ENCODE peak calls at places on chromosomes 13 and 19, in ten cellular contexts. V is fibroblast of mammary gland; I is AG04450; Y is MCF 10A; E is neural progenitor cell; Z is AG09319; D is heart right ventricle; G is CD4-positive, alpha-beta T cell; T is HFFc6; R is fibroblast of lung. A is an unnamed sample.
A peak's percentile ranks its signal among the peaks of the same experiment; 100 is the strongest.

GRCh38 chr19:607301-608154 is 17.8 kb downstream of the HCN2 start:
- DNase-seq in Y (no peak), R (no peak), E (no peak), G (no peak), Z (no peak), D (no peak), I (no peak), T (no peak), V (no peak), A (no peak)

GRCh38 chr19:6362024-6362344 is 653 bp downstream of the CLPP start:
- DNase-seq in V (no peak), D (no peak), I (no peak), E (no peak), G (no peak), R (peak; percentile 11), Y (no peak), Z (no peak), T (no peak), A (no peak)

GRCh38 chr19:31214086-31214485 is 135.2 kb downstream of the TSHZ3 start:
- DNase-seq in R (peak; percentile 100), Y (peak; percentile 98), E (no peak), D (peak; percentile 20), I (peak; percentile 98), T (peak; percentile 98), G (peak; percentile 72), Z (peak; percentile 94), V (peak; percentile 99), A (no peak)

GRCh38 chr19:31317542-31317941 is 31.7 kb downstream of the TSHZ3 start:
- DNase-seq in R (no peak), D (no peak), Z (no peak), V (peak; percentile 28), T (no peak), G (no peak), Y (no peak), I (no peak), E (no peak), A (no peak)

GRCh38 chr13:109836629-109837607 is 50.5 kb upstream of the IRS2 start:
- DNase-seq in E (no peak), I (no peak), G (no peak), D (no peak), Y (no peak), Z (no peak), R (no peak), V (no peak), T (no peak), A (peak; percentile 12)

GRCh38 chr13:45510671-45511070 is 45.9 kb downstream of the COG3 start:
- DNase-seq in Z (no peak), R (no peak), Y (no peak), I (no peak), D (no peak), V (no peak), T (no peak), G (no peak), E (peak; percentile 75), A (no peak)

GRCh38 chr19:18329035-18329376 is 6.1 kb upstream of the LSM4 start:
- DNase-seq in T (no peak), V (no peak), Z (no peak), I (no peak), G (no peak), Y (no peak), E (no peak), R (no peak), D (no peak), A (no peak)

GRCh38 chr19:38731654-38732301 is 12.5 kb downstream of the CAPN12 start:
- DNase-seq in E (no peak), V (no peak), G (no peak), D (no peak), I (no peak), Z (no peak), R (no peak), Y (no peak), T (no peak), A (peak; percentile 59)

GRCh38 chr13:27599845-27600553 is 20.3 kb downstream of the LNX2 start:
- DNase-seq in D (no peak), V (peak; percentile 60), T (peak; percentile 83), I (no peak), Z (no peak), R (peak; percentile 86), Y (peak; percentile 59), G (no peak), E (no peak), A (peak; percentile 33)

GRCh38 chr13:97433727-97434416 is at the start of gene RAP2A:
- DNase-seq in G (peak; percentile 87), Y (peak; percentile 93), E (peak; percentile 97), V (peak; percentile 86), I (peak; percentile 84), T (peak; percentile 84), R (peak; percentile 88), Z (peak; percentile 84), D (peak; percentile 92), A (peak; percentile 69)
- TF ChIP-seq CTCF in G (no peak), Y (no peak), E (no peak), V (no peak), I (no peak), T (no peak), R (no peak), Z (no peak), D (peak; percentile 20), A (no peak)

GRCh38 chr19:11227201-11227886 is 12.1 kb upstream of the ANGPTL8 start:
- DNase-seq in D (no peak), V (no peak), E (peak; percentile 28), I (no peak), Z (no peak), R (no peak), Y (no peak), G (no peak), T (no peak), A (peak; percentile 19)
- TF ChIP-seq CTCF in D (no peak), V (no peak), E (peak; percentile 38), I (no peak), Z (no peak), R (no peak), Y (no peak), G (no peak), T (peak; percentile 55), A (no peak)

DNA sequence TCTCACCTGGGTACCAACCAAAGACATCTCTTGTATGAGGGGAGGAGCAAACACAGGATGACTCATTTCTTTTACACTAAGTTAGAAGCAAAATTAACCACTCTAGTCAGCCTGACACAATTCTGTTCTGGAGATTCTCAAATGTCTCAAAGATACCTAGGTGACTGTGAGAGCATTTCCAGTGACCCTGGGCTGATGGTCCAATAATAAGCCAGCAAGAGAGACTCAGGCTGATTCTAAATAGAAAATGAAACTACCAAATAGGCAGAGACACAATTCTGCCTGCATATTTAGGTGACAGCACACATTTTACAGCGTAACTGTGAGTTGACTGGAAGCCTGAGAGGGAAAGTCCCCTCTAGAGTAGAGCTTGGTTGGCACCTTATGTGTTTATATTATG is 16.3 kb downstream of the ZNF91 start:
- DNase-seq in Z (no peak), T (no peak), V (no peak), E (no peak), G (no peak), Y (no peak), D (no peak), R (peak; percentile 2), I (no peak), A (no peak)
- TF ChIP-seq CTCF in Z (no peak), T (no peak), V (no peak), E (no peak), G (no peak), Y (no peak), D (no peak), R (no peak), I (no peak), A (no peak)

GRCh38 chr13:113618455-113618854 is 33.9 kb downstream of the TFDP1 start:
- DNase-seq in E (no peak), T (no peak), G (no peak), D (no peak), I (no peak), Y (no peak), V (no peak), Z (no peak), R (no peak), A (no peak)
- TF ChIP-seq CTCF in E (no peak), T (no peak), G (no peak), D (no peak), I (no peak), Y (no peak), V (no peak), Z (no peak), R (no peak), A (no peak)

GRCh38 chr19:49591731-49592485 is 926 bp downstream of the PRR12 start:
- DNase-seq in Z (no peak), G (peak; percentile 47), D (peak; percentile 46), R (peak; percentile 49), E (peak; percentile 71), V (peak; percentile 37), T (peak; percentile 44), I (no peak), Y (peak; percentile 65), A (peak; percentile 52)

GRCh38 chr19:49589391-49589790 is 1.6 kb upstream of the PRR12 start:
- DNase-seq in G (no peak), Y (no peak), V (no peak), Z (no peak), R (no peak), T (no peak), E (no peak), D (no peak), I (no peak), A (no peak)

GRCh38 chr19:49588370-49589122 is 2.4 kb upstream of the PRR12 start:
- DNase-seq in T (no peak), V (no peak), I (no peak), Y (no peak), R (no peak), Z (no peak), D (no peak), G (no peak), E (no peak), A (no peak)

GRCh38 chr19:49590971-49591730 is at the start of gene PRR12:
- DNase-seq in D (peak; percentile 68), R (peak; percentile 63), Z (no peak), I (peak; percentile 32), Y (peak; percentile 73), V (peak; percentile 65), T (peak; percentile 31), G (peak; percentile 67), E (peak; percentile 88), A (peak; percentile 70)

DNA sequence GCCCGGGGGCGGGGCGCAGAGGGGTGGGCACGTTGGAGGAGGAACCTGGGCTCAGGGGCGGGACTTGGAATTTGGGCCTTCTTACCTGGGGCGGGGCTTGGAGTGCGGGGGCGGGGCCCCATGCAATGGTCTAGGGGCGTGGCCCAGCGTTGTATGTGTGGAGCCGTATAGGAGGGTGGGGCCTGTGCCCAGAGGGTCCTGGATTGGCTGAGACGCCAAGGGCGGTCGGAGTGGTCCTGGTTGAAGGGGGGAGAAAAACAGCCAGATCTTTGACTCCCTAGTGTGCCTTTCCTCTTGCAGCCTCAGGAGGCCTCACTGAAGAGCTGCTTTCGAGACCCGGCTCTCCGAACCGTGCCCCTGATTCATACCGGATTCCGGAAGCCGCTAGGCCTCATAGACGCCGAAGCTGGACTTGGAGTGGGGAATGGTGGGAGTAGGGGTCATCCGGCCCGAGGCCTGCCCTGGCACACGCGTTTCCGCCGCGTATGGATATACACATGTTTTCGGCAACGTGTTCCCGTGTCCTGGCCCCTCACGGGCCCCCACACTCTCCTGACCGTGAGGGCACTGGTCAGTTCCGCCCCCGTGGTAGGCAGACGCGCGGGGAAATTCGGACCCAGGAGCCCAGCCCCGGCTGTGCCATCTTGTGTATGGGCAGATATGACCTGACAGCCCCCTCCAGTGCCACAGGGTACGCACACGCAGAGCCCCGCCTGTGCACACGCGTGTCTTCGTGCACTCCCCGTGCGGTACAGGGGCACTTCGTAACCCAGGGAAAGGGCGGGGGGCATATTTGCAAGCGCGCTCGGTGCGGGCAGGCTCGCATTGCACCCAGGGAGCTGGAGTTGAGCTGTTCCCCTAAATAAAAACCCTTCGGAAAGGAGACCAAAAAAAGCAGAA is 661 bp upstream of the PRR12 start:
- DNase-seq in Z (peak; percentile 85), T (peak; percentile 94), D (peak; percentile 95), Y (peak; percentile 99), G (peak; percentile 94), V (peak; percentile 97), E (peak; percentile 99), I (peak; percentile 88), R (peak; percentile 96), A (peak; percentile 99)
- TF ChIP-seq CTCF in Z (no peak), T (peak; percentile 35), D (peak; percentile 10), Y (no peak), G (no peak), V (no peak), E (no peak), I (peak; percentile 3), R (no peak), A (no peak)